ENCODE peak calls at places on chromosome 20, in six cellular contexts. R is tibial nerve, G is PC-3, C is transverse colon, L is A549, E is MM.1S. M is an unnamed sample. For H3K9me3, the result is how much of the 10 kb centered on the place peaks cover.

GRCh38 chr20:52004720-52005119 is 186.9 kb downstream of the ZFP64 start:
- DNase-seq in R (no peak), G (no peak), C (no peak), L (no peak), E (no peak), M (no peak)

GRCh38 chr20:63027425-63028389 is 20.9 kb upstream of the BHLHE23 start:
- DNase-seq in R (no peak), G (peak), C (no peak), L (peak), E (no peak), M (no peak)

GRCh38 chr20:50305636-50306477 is 115.2 kb downstream of the CEBPB start:
- DNase-seq in R (peak), G (peak), C (peak), L (peak), E (no peak), M (no peak)

GRCh38 chr20:3172933-3173581 is at the start of gene LZTS3:
- DNase-seq in R (peak), G (peak), C (peak), L (peak), E (peak), M (peak)

GRCh38 chr20:14553774-14554524 is 216.5 kb upstream of the FLRT3 start:
- DNase-seq in R (no peak), G (no peak), C (no peak), L (peak), E (no peak), M (no peak)

GRCh38 chr20:11719153-11719552 is 198.5 kb upstream of the BTBD3 start:
- DNase-seq in R (no peak), G (no peak), C (no peak), L (no peak), E (no peak), M (no peak)

GRCh38 chr20:46022411-46023147 is 6.4 kb upstream of the SLC12A5 start:
- DNase-seq in R (no peak), G (peak), C (peak), L (peak), E (peak), M (no peak)

GRCh38 chr20:34883809-34884208 is 7.4 kb downstream of the ACSS2 start:
- DNase-seq in R (no peak), G (no peak), C (no peak), L (no peak), E (no peak), M (no peak)

GRCh38 chr20:5181492-5181891 is 54.7 kb downstream of the CDS2 start:
- DNase-seq in R (no peak), G (peak), C (no peak), L (no peak), E (no peak), M (no peak)

GRCh38 chr20:18323705-18324104 is 35.4 kb downstream of the ZNF133 start:
- DNase-seq in R (no peak), G (no peak), C (no peak), L (no peak), E (no peak), M (no peak)

GRCh38 chr20:50572922-50573777 is 63.0 kb downstream of the PTPN1 start:
- DNase-seq in R (peak), G (no peak), C (no peak), L (no peak), E (no peak), M (peak)

GRCh38 chr20:16904751-16905150 is 156.6 kb downstream of the OTOR start:
- DNase-seq in R (no peak), G (peak), C (no peak), L (peak), E (no peak), M (no peak)

GRCh38 chr20:9686455-9686854 is 152.4 kb downstream of the PAK5 start:
- DNase-seq in R (no peak), G (no peak), C (no peak), L (no peak), E (no peak), M (no peak)

GRCh38 chr20:542777-543368 is 717 bp downstream of the CSNK2A1 start:
- DNase-seq in R (no peak), G (no peak), C (peak), L (peak), E (peak), M (no peak)

GRCh38 chr20:33685328-33686007 is 717 bp downstream of the E2F1 start:
- DNase-seq in R (no peak), G (peak), C (peak), L (peak), E (peak), M (no peak)

GRCh38 chr20:20367681-20368413 is at the start of gene INSM1:
- DNase-seq in R (no peak), G (no peak), C (no peak), L (no peak), E (no peak), M (no peak)

GRCh38 chr20:44011251-44011940 is 96.7 kb downstream of the TOX2 start:
- DNase-seq in R (no peak), G (no peak), C (no peak), L (no peak), E (no peak), M (no peak)

GRCh38 chr20:64063389-64064144 is 569 bp downstream of the TCEA2 start:
- DNase-seq in R (no peak), G (no peak), C (peak), L (no peak), E (no peak), M (no peak)

GRCh38 chr20:62605996-62606395 is 36.3 kb upstream of the SLCO4A1 start:
- DNase-seq in R (no peak), G (no peak), C (no peak), L (no peak), E (no peak), M (no peak)

GRCh38 chr20:24146231-24146634 is 157.7 kb upstream of the GGTLC1 start:
- DNase-seq in R (no peak), G (peak), C (no peak), L (no peak), E (no peak), M (no peak)

GRCh38 chr20:23340524-23340923 is 10.1 kb upstream of the NXT1 start:
- DNase-seq in R (peak), G (peak), C (peak), L (peak), E (no peak), M (peak)

GRCh38 chr20:22716824-22717351 is 132.5 kb upstream of the FOXA2 start:
- DNase-seq in R (no peak), G (peak), C (no peak), L (peak), E (no peak), M (no peak)

GRCh38 chr20:16918366-16918765 is 170.2 kb downstream of the OTOR start:
- DNase-seq in R (no peak), G (no peak), C (no peak), L (no peak), E (no peak), M (no peak)

GRCh38 chr20:44613575-44613974 is 31.2 kb downstream of the PKIG start:
- DNase-seq in R (no peak), G (no peak), C (no peak), L (no peak), E (no peak), M (no peak)

GRCh38 chr20:48393311-48393685 is 434.5 kb downstream of the PREX1 start:
- DNase-seq in R (no peak), G (no peak), C (no peak), L (no peak), E (no peak), M (no peak)

GRCh38 chr20:52150440-52151258 is 40.9 kb downstream of the ZFP64 start:
- DNase-seq in R (no peak), G (peak), C (no peak), L (peak), E (peak), M (no peak)

GRCh38 chr20:4170621-4171537 is 155.5 kb upstream of the RNF24 start:
- DNase-seq in R (no peak), G (no peak), C (no peak), L (no peak), E (no peak), M (no peak)

GRCh38 chr20:9081423-9081966 is 12.6 kb downstream of the PLCB4 start:
- DNase-seq in R (no peak), G (no peak), C (no peak), L (no peak), E (no peak), M (no peak)

GRCh38 chr20:43938932-43939761 is 24.5 kb downstream of the TOX2 start:
- DNase-seq in R (peak), G (peak), C (peak), L (peak), E (peak), M (peak)

GRCh38 chr20:57244221-57244585 is 22.2 kb downstream of the BMP7 start:
- DNase-seq in R (no peak), G (no peak), C (no peak), L (no peak), E (no peak), M (no peak)

GRCh38 chr20:42531675-42531985 is 658.1 kb downstream of the PTPRT start:
- DNase-seq in R (no peak), G (no peak), C (no peak), L (no peak), E (peak), M (no peak)

GRCh38 chr20:19855426-19855825 is 97.4 kb downstream of the RIN2 start:
- DNase-seq in R (no peak), G (no peak), C (no peak), L (no peak), E (no peak), M (no peak)

GRCh38 chr20:9609892-9610502 is 95.6 kb downstream of the LAMP5 start:
- DNase-seq in R (peak), G (peak), C (peak), L (peak), E (peak), M (no peak)

GRCh38 chr20:63743210-63743970 is 3.8 kb downstream of the SLC2A4RG start:
- DNase-seq in R (no peak), G (no peak), C (no peak), L (no peak), E (no peak), M (no peak)

GRCh38 chr20:52985687-52986086 is 13.5 kb downstream of the TSHZ2 start:
- DNase-seq in R (no peak), G (no peak), C (no peak), L (no peak), E (no peak), M (no peak)

GRCh38 chr20:35060168-35060567 is 32.4 kb downstream of the TRPC4AP start:
- DNase-seq in R (no peak), G (no peak), C (no peak), L (no peak), E (no peak), M (no peak)

GRCh38 chr20:48207505-48207904 is 422.2 kb upstream of the SULF2 start:
- DNase-seq in R (no peak), G (no peak), C (no peak), L (no peak), E (no peak), M (no peak)

GRCh38 chr20:49501917-49502316 is 19.4 kb upstream of the KCNB1 start:
- DNase-seq in R (no peak), G (peak), C (no peak), L (peak), E (no peak), M (no peak)

GRCh38 chr20:51188941-51189340 is 166.0 kb upstream of the KCNG1 start:
- DNase-seq in R (no peak), G (no peak), C (no peak), L (no peak), E (no peak), M (no peak)

GRCh38 chr20:55744896-55745295 is 260.4 kb downstream of the CBLN4 start:
- DNase-seq in R (no peak), G (no peak), C (no peak), L (no peak), E (no peak), M (no peak)

GRCh38 chr20:55745840-55746239 is 259.5 kb downstream of the CBLN4 start:
- DNase-seq in R (no peak), G (no peak), C (no peak), L (no peak), E (no peak), M (no peak)

GRCh38 chr20:55746723-55747122 is 258.6 kb downstream of the CBLN4 start:
- DNase-seq in R (no peak), G (no peak), C (no peak), L (no peak), E (no peak), M (no peak)
- H3K9me3 ChIP-seq in R (under half), G (under half), C (under half), L (under half), E (under half), M (under half)

DNA sequence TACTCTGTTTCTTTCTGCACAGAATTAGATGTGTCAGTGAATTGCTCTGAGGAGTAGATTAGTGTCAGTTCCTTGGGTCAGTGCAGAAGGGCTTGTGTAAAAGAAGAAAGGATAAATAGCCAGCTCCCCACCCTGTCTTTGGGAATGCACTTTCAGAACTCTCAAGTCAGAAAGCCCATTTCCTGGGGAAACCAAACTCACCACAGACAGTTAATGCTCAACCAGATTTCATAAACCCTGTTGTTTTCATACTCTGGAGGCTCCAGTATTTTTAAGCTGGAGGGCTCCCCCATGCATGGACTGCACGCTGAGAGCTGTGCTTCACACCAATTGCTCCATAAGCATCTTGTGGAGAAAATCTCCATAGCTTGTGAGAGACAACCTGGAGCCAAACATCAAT is 449.7 kb downstream of the CDH26 start:
- DNase-seq in R (no peak), G (no peak), C (no peak), L (no peak), E (no peak), M (no peak)
- H3K9me3 ChIP-seq in R (under half), G (under half), C (under half), L (under half), E (under half), M (under half)

DNA sequence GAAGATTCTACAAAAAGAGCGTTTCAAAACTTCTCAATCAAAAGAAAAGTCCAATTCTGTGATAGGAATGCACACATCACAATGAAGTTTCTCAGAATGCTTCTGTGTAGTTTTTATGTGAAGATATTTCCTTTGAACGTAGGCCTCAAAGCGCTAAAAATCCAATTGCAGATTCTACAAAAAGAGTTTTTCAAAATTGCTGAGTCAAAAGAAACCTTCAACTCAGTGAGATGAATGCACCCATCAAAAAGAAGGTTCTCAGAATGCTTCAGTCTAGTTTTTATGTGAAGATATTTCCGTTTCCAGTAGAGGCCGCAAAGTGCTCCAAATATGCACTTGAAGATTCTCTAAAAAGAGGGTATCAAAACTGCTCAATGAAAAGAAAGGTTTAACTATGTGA is 319.7 kb upstream of the DEFB115 start:
- DNase-seq in R (no peak), G (no peak), C (no peak), L (no peak), E (no peak), M (no peak)
- H3K9me3 ChIP-seq in R (under half), G (under half), C (under half), L (under half), E (under half), M (under half)

GRCh38 chr20:59673998-59674445 is 69.7 kb downstream of the PHACTR3 start:
- DNase-seq in R (no peak), G (no peak), C (no peak), L (no peak), E (no peak), M (no peak)
- H3K9me3 ChIP-seq in R (under half), G (under half), C (under half), L (under half), E (under half), M (under half)

M was measured in thoracic aorta.